ENCODE peak calls at places on chromosomes 12 and 14, in ten cellular contexts. L is GM06990, X is WERI-Rb-1, U is upper lobe of right lung, E is tibial artery, O is cardiac fibroblast, R is choroid plexus epithelial cell, P is MM.1S, H is WTC11, T is A549. I is an unnamed sample.

GRCh38 chr14:23449314-23449713 is 13.9 kb upstream of the MYH7 start:
- DNase-seq in L (no peak), X (no peak), U (no peak), E (peak; percentile 29), O (no peak), R (no peak), P (no peak), H (no peak), T (no peak), I (no peak)

GRCh38 chr14:61226015-61226654 is 55.0 kb downstream of the TMEM30B start:
- DNase-seq in L (no peak), X (no peak), U (no peak), E (no peak), O (no peak), R (no peak), P (no peak), H (no peak), T (no peak), I (no peak)

GRCh38 chr12:3698218-3698974 is 54.5 kb downstream of the CRACR2A start:
- DNase-seq in L (no peak), X (peak; percentile 82), U (no peak), E (no peak), O (peak; percentile 80), R (peak; percentile 96), P (no peak), H (no peak), T (no peak), I (no peak)

GRCh38 chr12:64900540-64900939 is 76.1 kb downstream of the TBC1D30 start:
- DNase-seq in L (no peak), X (no peak), U (no peak), E (no peak), O (peak; percentile 50), R (peak; percentile 53), P (no peak), H (no peak), T (no peak), I (no peak)

GRCh38 chr12:102478416-102479098 is 1.8 kb downstream of the IGF1 start:
- DNase-seq in L (peak; percentile 48), X (no peak), U (no peak), E (no peak), O (no peak), R (no peak), P (peak; percentile 87), H (peak; percentile 17), T (no peak), I (peak; percentile 28)

GRCh38 chr12:91562476-91562875 is 379.9 kb upstream of the DCN start:
- DNase-seq in L (no peak), X (no peak), U (no peak), E (no peak), O (no peak), R (no peak), P (peak; percentile 38), H (no peak), T (no peak), I (no peak)

GRCh38 chr12:12749433-12749832 is 32.3 kb downstream of the CDKN1B start:
- DNase-seq in L (no peak), X (no peak), U (no peak), E (no peak), O (peak; percentile 22), R (peak; percentile 75), P (no peak), H (no peak), T (no peak), I (no peak)

GRCh38 chr14:36513451-36514277 is 6.4 kb downstream of the NKX2-1 start:
- DNase-seq in L (no peak), X (no peak), U (peak; percentile 87), E (no peak), O (no peak), R (no peak), P (no peak), H (peak; percentile 84), T (no peak), I (peak; percentile 13)

GRCh38 chr12:101328917-101329316 is 49.0 kb downstream of the UTP20 start:
- DNase-seq in L (no peak), X (no peak), U (no peak), E (no peak), O (no peak), R (no peak), P (no peak), H (no peak), T (no peak), I (no peak)

GRCh38 chr12:57839996-57840395 is 6.5 kb downstream of the CTDSP2 start:
- DNase-seq in L (no peak), X (no peak), U (no peak), E (no peak), O (no peak), R (no peak), P (no peak), H (no peak), T (no peak), I (no peak)

GRCh38 chr12:9340422-9341259 is 132.4 kb upstream of the PZP start:
- DNase-seq in L (no peak), X (no peak), U (no peak), E (no peak), O (peak; percentile 17), R (peak; percentile 46), P (no peak), H (no peak), T (no peak), I (no peak)

GRCh38 chr12:76455582-76456345 is 103.8 kb downstream of the OSBPL8 start:
- DNase-seq in L (peak; percentile 34), X (peak; percentile 15), U (no peak), E (no peak), O (peak; percentile 85), R (peak; percentile 95), P (peak; percentile 53), H (no peak), T (peak; percentile 49), I (peak; percentile 56)

GRCh38 chr14:90273532-90273931 is 17.2 kb downstream of the PSMC1 start:
- DNase-seq in L (no peak), X (no peak), U (no peak), E (peak; percentile 85), O (peak; percentile 21), R (no peak), P (no peak), H (no peak), T (no peak), I (no peak)

GRCh38 chr14:100586153-100586519 is 1.1 kb downstream of the BEGAIN start:
- DNase-seq in L (no peak), X (no peak), U (peak; percentile 62), E (peak; percentile 50), O (no peak), R (no peak), P (no peak), H (no peak), T (no peak), I (no peak)

GRCh38 chr14:99574099-99574880 is 29.7 kb downstream of the CCDC85C start:
- DNase-seq in L (no peak), X (no peak), U (no peak), E (no peak), O (peak; percentile 87), R (peak; percentile 79), P (no peak), H (peak; percentile 56), T (no peak), I (no peak)

GRCh38 chr12:108630481-108631207 is 3.0 kb downstream of the SELPLG start:
- DNase-seq in L (no peak), X (no peak), U (no peak), E (no peak), O (no peak), R (peak; percentile 44), P (no peak), H (no peak), T (no peak), I (no peak)

DNA sequence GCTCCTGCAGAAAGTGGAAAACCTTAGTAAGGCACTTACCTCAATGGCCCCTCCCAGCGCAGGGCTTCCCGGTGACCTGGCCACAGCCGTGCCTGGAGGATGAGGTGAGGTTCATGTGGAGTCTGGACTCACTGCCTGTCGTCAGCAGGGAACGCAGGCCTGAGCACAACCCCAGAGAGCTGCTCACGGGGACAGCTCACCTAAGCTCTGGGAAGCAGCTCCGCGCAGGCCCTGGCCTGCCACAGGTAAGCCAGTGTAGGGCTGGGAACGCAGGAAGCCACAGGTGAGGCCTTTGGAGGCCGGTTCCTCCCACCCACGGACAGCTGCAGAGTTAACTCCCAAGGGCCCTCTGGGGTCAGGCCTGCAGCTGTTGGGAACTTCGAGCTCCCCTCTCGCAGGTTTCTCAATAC is 32.8 kb downstream of the ANAPC7 start:
- DNase-seq in L (no peak), X (no peak), U (no peak), E (no peak), O (no peak), R (no peak), P (no peak), H (no peak), T (no peak), I (peak; percentile 42)
- TF ChIP-seq CTCF in L (no peak), X (no peak), U (no peak), E (no peak), O (no peak), R (no peak), P (no peak), H (no peak), T (no peak), I (no peak)

DNA sequence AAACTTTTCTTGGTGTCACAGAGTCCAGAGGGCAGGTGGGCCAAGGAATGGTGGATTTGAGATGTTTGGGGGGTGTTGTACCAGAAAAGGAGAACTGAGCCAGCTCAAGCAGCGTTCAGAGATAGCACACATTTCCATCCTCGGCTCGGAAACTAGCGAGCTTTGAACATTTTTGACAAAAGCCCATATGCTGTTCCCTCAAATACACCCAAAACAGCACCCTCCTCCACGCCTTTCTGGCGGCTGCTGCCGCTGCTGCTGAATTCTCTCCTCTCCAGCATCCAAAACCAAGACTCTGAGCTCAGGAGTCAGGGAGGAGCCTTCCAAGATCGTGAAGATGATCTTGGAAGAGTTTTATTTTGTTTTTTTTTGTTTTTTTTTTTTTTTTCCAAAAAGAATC is 967 bp downstream of the SRRM4 start:
- DNase-seq in L (no peak), X (no peak), U (no peak), E (no peak), O (no peak), R (no peak), P (no peak), H (no peak), T (no peak), I (no peak)
- TF ChIP-seq CTCF in L (no peak), X (no peak), U (no peak), E (no peak), O (no peak), R (no peak), P (no peak), H (no peak), T (no peak), I (no peak)

DNA sequence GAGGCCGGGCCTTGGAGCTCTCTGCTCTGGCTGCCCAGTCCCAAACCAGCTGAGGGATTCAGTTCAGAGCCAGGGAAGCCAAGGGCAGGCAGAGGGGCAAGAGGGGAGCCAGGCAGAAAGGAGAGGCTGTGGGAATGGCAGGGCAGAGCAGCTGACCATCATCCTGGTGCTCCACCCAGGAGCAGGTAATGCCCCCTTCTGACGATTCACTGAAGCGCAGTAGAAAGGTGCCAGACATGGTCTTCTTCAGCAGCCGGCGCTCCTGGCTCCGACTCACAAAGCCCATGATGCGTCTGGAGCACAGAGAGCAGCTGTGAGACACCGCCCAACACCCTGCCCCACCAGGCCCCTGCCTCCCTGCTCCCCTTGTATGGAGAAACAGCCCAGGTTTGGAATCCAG is 8.0 kb downstream of the IL23A start:
- DNase-seq in L (no peak), X (peak; percentile 56), U (no peak), E (no peak), O (no peak), R (no peak), P (no peak), H (peak; percentile 62), T (no peak), I (no peak)
- TF ChIP-seq CTCF in L (no peak), X (peak; percentile 63), U (no peak), E (no peak), O (no peak), R (peak; percentile 24), P (peak; percentile 18), H (peak; percentile 17), T (no peak), I (no peak)

GRCh38 chr14:51653096-51653814 is 1.5 kb downstream of the FRMD6 start:
- DNase-seq in L (no peak), X (no peak), U (no peak), E (no peak), O (peak; percentile 91), R (peak; percentile 88), P (peak; percentile 9), H (no peak), T (peak; percentile 29), I (no peak)
- TF ChIP-seq CTCF in L (peak; percentile 20), X (no peak), U (peak; percentile 31), E (peak; percentile 42), O (peak; percentile 52), R (peak; percentile 57), P (peak; percentile 17), H (no peak), T (peak; percentile 20), I (peak; percentile 12)